ENCODE peak calls at places on chromosomes 3 and 15, in four cellular contexts. P is GM12878, B is HCT116, U is HepG2. T is an unnamed sample.

GRCh38 chr15:88077249-88077810 is 179.2 kb downstream of the NTRK3 start:
- DNase-seq in U (no peak), B (no peak), P (no peak), T (no peak)

GRCh38 chr3:41933154-41933676 is 28.7 kb downstream of the ULK4 start:
- DNase-seq in U (no peak), P (no peak), B (no peak), T (no peak)

GRCh38 chr15:49769225-49769624 is 148.4 kb downstream of the DTWD1 start:
- DNase-seq in B (no peak), U (no peak), P (no peak), T (no peak)

GRCh38 chr3:149575213-149575961 is 82.4 kb downstream of the WWTR1 start:
- DNase-seq in U (peak), B (no peak), P (no peak), T (no peak)

GRCh38 chr15:45583731-45584639 is 3.2 kb upstream of the BLOC1S6 start:
- DNase-seq in P (no peak), U (no peak), B (no peak), T (no peak)

GRCh38 chr3:127731546-127731945 is 58.8 kb downstream of the ABTB1 start:
- DNase-seq in B (no peak), P (no peak), U (no peak), T (no peak)

GRCh38 chr3:26624209-26624775 is 1.7 kb downstream of the LRRC3B start:
- DNase-seq in U (no peak), B (no peak), P (no peak), T (no peak)

GRCh38 chr15:99344639-99345038 is 93.4 kb downstream of the LRRC28 start:
- DNase-seq in P (no peak), B (no peak), U (no peak), T (no peak)

GRCh38 chr15:30001592-30001991 is 81.2 kb upstream of the GOLGA8J start:
- DNase-seq in U (no peak), P (no peak), B (no peak), T (no peak)

GRCh38 chr3:23668430-23668904 is 137.3 kb upstream of the UBE2E1 start:
- DNase-seq in B (peak), U (no peak), P (no peak), T (no peak)

GRCh38 chr3:124995460-124995994 is 60.3 kb downstream of the HEG1 start:
- DNase-seq in P (peak), U (peak), B (peak), T (peak)

GRCh38 chr15:81157195-81157938 is 23.3 kb downstream of the CFAP161 start:
- DNase-seq in U (no peak), B (no peak), P (no peak), T (no peak)

GRCh38 chr3:190671658-190672057 is 157.8 kb downstream of the IL1RAP start:
- DNase-seq in P (no peak), U (no peak), B (no peak), T (no peak)

DNA sequence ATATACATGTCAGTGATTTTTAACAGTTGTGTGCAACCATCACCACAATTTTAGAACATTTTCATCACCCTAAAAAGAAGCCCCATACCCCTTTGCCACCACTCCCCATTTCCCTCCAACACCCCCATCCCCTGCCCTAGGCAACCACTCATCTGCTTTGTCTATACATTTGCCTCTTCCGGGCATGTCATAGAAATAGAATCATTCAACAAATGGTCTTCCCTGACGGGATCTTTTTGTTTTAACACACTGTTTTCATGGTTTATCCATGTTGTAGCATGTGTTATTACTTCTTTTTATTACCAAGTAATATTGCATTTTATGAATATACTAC is 4.0 kb downstream of the VILL start:
- DNase-seq in P (no peak), B (no peak), U (no peak), T (no peak)
- TF ChIP-seq JUND in P (no peak), B (no peak), U (no peak), T (no peak)

DNA sequence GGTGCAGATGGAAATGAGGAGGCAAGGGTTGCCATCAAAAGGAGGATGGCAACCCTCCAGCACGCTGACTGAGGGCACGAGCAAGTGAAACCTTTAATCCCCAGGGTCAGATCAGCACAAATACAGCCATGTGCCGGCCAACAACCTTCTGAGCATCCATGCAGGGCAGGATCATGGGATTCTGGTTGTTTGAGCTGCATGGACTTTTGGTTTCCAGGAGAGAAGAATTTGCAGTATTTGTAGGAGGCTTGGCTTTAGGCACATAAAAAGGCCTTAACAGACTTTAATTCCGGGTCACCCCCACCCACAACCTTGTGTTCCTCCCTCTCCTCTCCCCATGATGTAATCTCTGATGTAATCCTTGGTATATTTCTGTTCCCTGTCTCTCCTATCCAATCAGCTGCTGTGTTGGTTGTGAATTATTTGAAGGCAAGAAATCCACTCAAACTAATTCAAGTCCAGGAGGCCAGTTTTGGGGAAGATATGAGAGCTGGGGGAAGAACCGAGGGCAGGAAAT is 254.3 kb downstream of the SHQ1 start:
- DNase-seq in P (no peak), B (no peak), U (no peak), T (no peak)
- TF ChIP-seq JUND in P (no peak), B (no peak), U (no peak), T (no peak)

DNA sequence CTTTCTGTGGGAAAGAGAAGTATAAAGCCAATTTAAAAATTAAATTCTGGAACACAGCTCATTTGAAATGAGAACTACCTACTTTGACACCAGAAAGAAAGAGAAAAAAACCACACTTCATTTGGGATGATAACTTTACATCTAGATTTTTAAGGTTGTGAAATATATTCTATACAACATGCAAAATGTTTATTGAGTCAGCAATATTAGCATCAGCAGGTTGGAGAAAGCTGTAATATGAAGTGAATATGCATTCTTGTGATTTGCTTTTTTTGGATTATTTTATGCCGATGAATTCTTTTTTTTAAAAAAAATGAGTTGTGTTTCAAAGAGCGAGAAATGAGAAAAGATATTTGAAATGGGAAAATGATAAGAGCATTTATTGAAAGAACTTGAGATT is 307.0 kb upstream of the DPPA4 start:
- DNase-seq in P (no peak), U (no peak), B (no peak), T (no peak)
- TF ChIP-seq JUND in P (no peak), U (no peak), B (no peak), T (no peak)

DNA sequence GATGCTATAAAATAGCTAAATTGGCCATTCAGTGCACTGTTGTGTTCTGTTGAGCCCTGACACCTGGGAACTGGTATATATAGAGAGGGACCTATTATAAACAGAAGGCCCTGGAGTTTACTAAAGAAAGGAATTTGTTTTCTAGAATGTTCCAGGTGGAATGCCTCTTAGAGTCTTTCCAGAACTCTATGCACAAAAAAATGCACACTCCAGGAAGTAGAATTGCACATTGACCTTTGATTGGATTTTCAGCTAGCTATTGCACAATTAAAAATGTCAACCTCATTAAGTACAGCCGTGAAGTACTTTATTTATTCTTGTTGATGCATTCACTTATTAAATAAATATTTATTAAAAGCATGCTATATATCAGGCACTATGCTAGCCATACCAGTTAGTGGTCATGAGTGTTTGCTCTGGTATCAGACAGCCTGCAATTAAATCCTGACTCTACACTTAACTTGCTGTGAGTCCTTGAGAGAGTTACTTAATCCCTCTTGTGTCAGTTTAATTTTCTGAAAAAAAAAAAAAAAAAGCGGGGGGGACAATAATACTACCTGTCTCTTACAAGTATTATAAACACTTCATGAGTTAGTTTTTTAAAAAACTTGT is 40.8 kb downstream of the NDUFB4 start:
- DNase-seq in B (no peak), P (no peak), U (no peak), T (no peak)
- TF ChIP-seq JUND in B (no peak), P (no peak), U (no peak), T (no peak)

GRCh38 chr3:160564205-160564922 is 1.0 kb downstream of the KPNA4 start:
- DNase-seq in P (no peak), U (peak), B (no peak), T (peak)

GRCh38 chr3:160565442-160566403 is at the start of gene KPNA4:
- DNase-seq in B (peak), U (peak), P (peak), T (peak)

GRCh38 chr3:160564949-160565441 is 376 bp downstream of the KPNA4 start:
- DNase-seq in P (no peak), U (peak), B (peak), T (peak)

GRCh38 chr3:160566499-160566898 is 1.1 kb upstream of the KPNA4 start:
- DNase-seq in B (no peak), P (no peak), U (no peak), T (no peak)

DNA sequence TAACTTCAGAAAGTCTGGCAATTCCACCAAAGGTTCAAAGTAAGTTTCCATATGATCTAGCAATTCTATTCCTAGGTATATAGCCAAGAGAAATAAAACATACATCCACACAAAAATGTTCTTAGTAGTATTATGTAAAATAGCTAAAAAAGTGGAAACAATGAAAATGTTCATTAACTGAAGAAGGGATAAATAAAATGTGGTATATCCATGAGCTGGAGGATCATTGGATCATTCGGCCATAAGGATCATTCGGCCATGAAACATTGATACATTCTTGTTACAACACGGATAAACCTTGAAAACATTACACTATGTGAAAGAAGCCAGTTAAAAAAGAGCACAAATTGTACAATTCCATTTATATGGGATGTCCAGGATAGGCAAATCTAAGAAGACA is 2.4 kb downstream of the KPNA4 start:
- DNase-seq in U (no peak), B (no peak), P (no peak), T (no peak)
- TF ChIP-seq JUND in U (no peak), B (no peak), P (no peak), T (no peak)

DNA sequence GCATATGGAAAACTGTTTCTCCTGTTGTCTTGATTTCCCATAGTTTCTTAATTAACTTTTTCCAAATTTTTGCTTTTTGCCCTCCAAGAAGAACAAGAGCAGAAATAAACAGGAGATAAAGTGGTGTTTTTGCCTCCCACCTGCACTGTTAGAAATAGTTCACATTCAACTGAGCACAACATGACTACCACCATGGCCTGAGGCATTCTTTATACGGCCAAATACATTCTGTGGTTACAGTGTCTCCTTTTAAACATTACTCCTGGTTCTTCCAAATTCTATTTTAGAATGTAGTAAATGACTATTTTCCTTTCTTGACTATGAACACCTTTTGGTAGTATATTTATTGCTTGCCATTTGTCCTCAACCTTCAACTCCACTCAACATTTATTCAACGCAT is 98.5 kb downstream of the LARS2 start:
- DNase-seq in U (no peak), B (no peak), P (no peak), T (no peak)
- TF ChIP-seq JUND in U (no peak), B (no peak), P (no peak), T (no peak)

DNA sequence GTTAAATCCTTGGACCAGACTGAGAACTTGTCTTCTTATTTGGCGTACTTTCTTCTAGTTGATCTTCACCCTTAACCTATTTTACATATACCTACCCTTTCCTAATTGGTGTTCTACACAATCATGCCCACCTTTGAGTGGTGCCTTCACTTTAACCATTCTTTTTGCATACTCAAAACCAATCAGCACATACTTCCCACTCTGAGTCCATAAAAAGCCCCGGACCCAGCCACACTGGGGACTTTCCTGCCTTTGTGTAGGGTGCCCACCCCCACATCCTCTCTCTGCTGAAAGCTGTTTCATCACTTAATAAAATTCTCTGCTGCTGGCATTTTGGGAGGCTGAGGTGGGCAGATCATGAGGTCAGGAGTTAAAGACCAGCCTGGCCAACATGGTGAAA is 15.9 kb upstream of the CHST2 start:
- DNase-seq in B (no peak), U (no peak), P (no peak), T (no peak)
- TF ChIP-seq JUND in B (no peak), U (no peak), P (no peak), T (no peak)

GRCh38 chr15:95912728-95913127 is 417.8 kb upstream of the NR2F2 start:
- DNase-seq in B (no peak), U (no peak), P (no peak), T (no peak)

GRCh38 chr15:95910643-95911212 is 419.8 kb upstream of the NR2F2 start:
- DNase-seq in B (no peak), U (no peak), P (no peak), T (no peak)

GRCh38 chr15:95911570-95912279 is 418.8 kb upstream of the NR2F2 start:
- DNase-seq in B (no peak), U (peak), P (no peak), T (no peak)

GRCh38 chr15:95916568-95916967 is 413.9 kb upstream of the NR2F2 start:
- DNase-seq in P (no peak), B (no peak), U (no peak), T (no peak)

GRCh38 chr15:95912280-95912625 is 418.2 kb upstream of the NR2F2 start:
- DNase-seq in U (peak), P (no peak), B (no peak), T (no peak)
- TF ChIP-seq JUND in U (no peak), P (no peak), B (no peak), T (no peak)

T was measured in T47D.